ENCODE peak calls at places on chromosomes 11 and 22, in eight cellular contexts. E, G, M, P, Y, S, A and D are unnamed samples.

GRCh38 chr11:325796-326591 is 5.3 kb upstream of the IFITM3 start:
- DNase-seq in E (peak; percentile 38), G (no peak), M (peak; percentile 14), P (no peak), Y (no peak), S (no peak), A (no peak), D (no peak)

GRCh38 chr22:21947040-21948014 is 5.3 kb downstream of the PPM1F start:
- DNase-seq in E (no peak), G (no peak), M (no peak), P (peak; percentile 75), Y (no peak), S (peak; percentile 66), A (peak; percentile 61), D (no peak)

GRCh38 chr22:44673406-44673805 is 28.6 kb upstream of the PRR5 start:
- DNase-seq in E (no peak), G (no peak), M (no peak), P (no peak), Y (no peak), S (no peak), A (no peak), D (no peak)

GRCh38 chr11:130163346-130164220 is 4.0 kb downstream of the ST14 start:
- DNase-seq in E (no peak), G (no peak), M (no peak), P (no peak), Y (peak; percentile 45), S (no peak), A (no peak), D (no peak)

GRCh38 chr11:71086687-71087258 is 165.6 kb downstream of the SHANK2 start:
- DNase-seq in E (no peak), G (no peak), M (peak; percentile 62), P (peak; percentile 42), Y (no peak), S (no peak), A (peak; percentile 10), D (no peak)

GRCh38 chr11:102230186-102230585 is 87.1 kb upstream of the BIRC3 start:
- DNase-seq in E (no peak), G (no peak), M (no peak), P (no peak), Y (no peak), S (no peak), A (no peak), D (no peak)

GRCh38 chr11:35483131-35483800 is 42.1 kb downstream of the PAMR1 start:
- DNase-seq in E (no peak), G (no peak), M (no peak), P (peak; percentile 76), Y (no peak), S (no peak), A (peak; percentile 28), D (no peak)

GRCh38 chr11:38305682-38306081 is 1707.6 kb upstream of the RAG2 start:
- DNase-seq in E (no peak), G (no peak), M (no peak), P (no peak), Y (no peak), S (no peak), A (peak; percentile 4), D (no peak)

GRCh38 chr11:66768088-66768521 is 39.1 kb upstream of the SPTBN2 start:
- DNase-seq in E (peak; percentile 23), G (no peak), M (no peak), P (peak; percentile 19), Y (no peak), S (no peak), A (peak; percentile 25), D (no peak)

DNA sequence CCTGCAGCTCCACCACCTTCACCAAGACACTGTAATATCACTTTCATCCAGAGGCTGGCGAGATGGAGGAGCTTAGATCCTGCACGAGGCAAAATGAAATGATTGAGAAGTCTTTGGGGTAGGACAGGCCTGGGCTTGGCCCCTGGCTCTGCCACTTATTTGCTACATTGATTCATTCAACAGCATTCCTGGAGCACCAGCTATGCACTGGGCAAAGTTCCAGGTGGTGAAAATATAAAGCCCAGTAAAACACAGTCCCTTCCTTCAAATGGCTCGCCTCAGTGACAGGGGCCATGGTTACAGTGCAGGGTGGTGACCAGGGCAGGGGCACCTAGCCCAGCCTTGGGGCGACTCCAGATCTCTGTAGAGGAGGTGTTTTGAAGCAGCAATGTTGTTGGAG is 19.7 kb downstream of the ALX4 start:
- DNase-seq in E (no peak), G (no peak), M (peak; percentile 72), P (peak; percentile 53), Y (no peak), S (no peak), A (no peak), D (no peak)
- H3K4me1 ChIP-seq in E (peaks cover 3% of the 10 kb centered on the region), G (no peaks in the 10 kb centered on the region), M (peaks cover 12% of the 10 kb centered on the region), P (no peaks in the 10 kb centered on the region), Y (no peaks in the 10 kb centered on the region), S (no peaks in the 10 kb centered on the region), A (no peaks in the 10 kb centered on the region), D (no peaks in the 10 kb centered on the region)

GRCh38 chr11:93526058-93526633 is 17.0 kb downstream of the SMCO4 start:
- DNase-seq in E (no peak), G (no peak), M (no peak), P (no peak), Y (no peak), S (no peak), A (no peak), D (no peak)
- H3K4me1 ChIP-seq in E (peaks cover 72% of the 10 kb centered on the region), G (peaks cover 23% of the 10 kb centered on the region), M (peaks cover 32% of the 10 kb centered on the region), P (peaks cover 30% of the 10 kb centered on the region), Y (no peaks in the 10 kb centered on the region), S (peaks cover 10% of the 10 kb centered on the region), A (no peaks in the 10 kb centered on the region), D (peaks cover 12% of the 10 kb centered on the region)

DNA sequence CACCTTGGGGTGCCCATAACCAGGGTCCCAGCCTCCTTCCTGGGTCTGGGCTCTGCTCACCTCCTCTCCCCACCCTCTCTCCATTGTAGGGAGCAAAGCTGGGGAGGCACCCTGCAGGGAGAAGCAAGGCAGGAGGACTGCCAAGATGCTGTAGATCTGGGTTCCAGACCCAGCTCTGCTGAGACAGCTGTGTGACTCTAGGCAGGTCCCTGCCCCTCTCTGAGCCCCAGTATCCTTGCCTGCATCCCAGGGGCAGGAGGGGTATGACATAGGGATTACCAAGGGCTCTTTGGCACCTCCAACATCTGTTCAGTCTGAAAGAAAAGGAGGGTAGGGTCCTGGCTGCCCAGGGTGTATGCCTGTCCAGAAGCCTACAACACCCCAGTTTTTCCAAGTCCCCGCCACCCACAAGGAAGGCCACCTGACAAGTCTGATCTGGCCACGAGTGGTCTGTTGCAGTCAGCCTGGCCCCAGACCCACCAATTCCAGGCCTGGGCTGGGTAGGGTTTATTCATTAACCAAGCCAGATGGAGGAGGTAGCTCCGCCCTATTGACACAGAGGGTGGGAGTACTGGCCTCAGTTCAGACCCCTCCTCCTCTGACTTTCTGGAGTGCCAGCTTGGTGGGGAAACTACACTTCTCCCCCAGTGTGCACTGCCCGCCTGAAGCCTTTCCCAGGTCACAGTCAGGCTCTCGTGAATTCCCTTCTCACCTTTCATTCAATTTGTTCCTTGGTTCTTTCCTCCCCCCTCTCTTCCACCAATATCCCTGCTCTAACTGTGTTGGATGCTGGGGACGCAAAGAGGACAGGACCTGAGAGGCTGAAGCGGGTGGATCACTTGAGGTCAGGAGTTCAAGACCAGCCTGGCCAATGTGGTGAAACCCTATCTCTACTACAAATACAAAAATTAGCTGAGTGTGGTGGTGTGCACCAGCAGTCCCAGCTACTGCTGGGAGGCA is 15.0 kb downstream of the STARD10 start:
- DNase-seq in E (no peak), G (no peak), M (no peak), P (no peak), Y (no peak), S (no peak), A (no peak), D (no peak)
- H3K4me1 ChIP-seq in E (peaks cover 59% of the 10 kb centered on the region), G (peaks cover 21% of the 10 kb centered on the region), M (peaks cover 16% of the 10 kb centered on the region), P (peaks cover 2% of the 10 kb centered on the region), Y (no peaks in the 10 kb centered on the region), S (peaks cover 3% of the 10 kb centered on the region), A (peaks cover 2% of the 10 kb centered on the region), D (peaks cover 5% of the 10 kb centered on the region)

DNA sequence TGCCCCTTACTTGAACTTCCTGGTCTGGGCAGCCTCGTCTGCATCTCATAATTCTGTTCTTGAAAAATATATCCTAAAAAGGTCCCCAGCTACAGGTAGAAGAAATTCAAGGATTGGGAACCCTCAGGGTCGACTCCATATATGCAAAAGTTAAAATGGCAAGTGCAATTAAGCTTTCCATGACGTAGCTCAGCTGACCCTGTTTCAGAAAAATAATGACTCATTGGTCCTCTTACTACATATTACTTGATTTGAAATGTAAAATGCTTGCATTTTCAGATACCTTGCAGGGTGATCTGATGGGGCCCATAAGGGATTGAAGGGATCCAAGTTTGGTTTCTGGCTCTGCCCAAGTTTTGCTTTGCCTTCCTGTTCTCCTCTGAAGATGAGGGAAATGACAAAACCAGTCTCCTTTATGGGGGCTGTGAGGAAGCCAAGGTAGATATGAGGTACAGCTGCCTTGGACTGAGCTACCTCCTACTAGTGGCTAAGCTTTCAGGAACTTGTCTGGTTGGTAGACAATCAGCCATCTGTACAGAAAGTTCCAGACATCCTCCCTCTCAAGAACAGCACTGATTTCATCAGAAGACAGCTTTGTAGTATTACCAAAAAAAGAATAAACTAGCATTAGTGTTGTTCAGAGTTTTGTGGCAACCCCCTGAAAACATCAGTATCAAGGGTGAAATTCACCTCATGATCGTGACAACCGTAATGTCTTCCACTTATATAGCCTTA is 177.3 kb downstream of the DBX1 start:
- DNase-seq in E (no peak), G (no peak), M (no peak), P (no peak), Y (no peak), S (peak; percentile 44), A (peak; percentile 69), D (no peak)
- H3K4me1 ChIP-seq in E (peaks cover 69% of the 10 kb centered on the region), G (no peaks in the 10 kb centered on the region), M (peaks cover 3% of the 10 kb centered on the region), P (peaks cover 52% of the 10 kb centered on the region), Y (no peaks in the 10 kb centered on the region), S (peaks cover 38% of the 10 kb centered on the region), A (peaks cover 10% of the 10 kb centered on the region), D (peaks cover 15% of the 10 kb centered on the region)

GRCh38 chr11:120793150-120793549 is 230.8 kb upstream of the TBCEL start:
- DNase-seq in E (no peak), G (no peak), M (no peak), P (no peak), Y (no peak), S (no peak), A (no peak), D (no peak)

GRCh38 chr11:120793806-120794479 is 230.0 kb upstream of the TBCEL start:
- DNase-seq in E (no peak), G (no peak), M (no peak), P (no peak), Y (no peak), S (no peak), A (no peak), D (no peak)

GRCh38 chr11:120792306-120792705 is 231.6 kb upstream of the TBCEL start:
- DNase-seq in E (no peak), G (no peak), M (no peak), P (no peak), Y (no peak), S (no peak), A (no peak), D (no peak)

GRCh38 chr11:120797133-120797532 is 226.8 kb upstream of the TBCEL start:
- DNase-seq in E (no peak), G (no peak), M (no peak), P (no peak), Y (no peak), S (no peak), A (no peak), D (no peak)

GRCh38 chr11:120794748-120795147 is 229.2 kb upstream of the TBCEL start:
- DNase-seq in E (no peak), G (no peak), M (no peak), P (no peak), Y (no peak), S (no peak), A (no peak), D (no peak)
- H3K4me1 ChIP-seq in E (no peaks in the 10 kb centered on the region), G (no peaks in the 10 kb centered on the region), M (no peaks in the 10 kb centered on the region), P (no peaks in the 10 kb centered on the region), Y (no peaks in the 10 kb centered on the region), S (no peaks in the 10 kb centered on the region), A (no peaks in the 10 kb centered on the region), D (no peaks in the 10 kb centered on the region)